ENCODE peak calls at places on chromosome 21, in nine cellular contexts. One of them, this sample, is unnamed. For H3K27me3 and H3K4me1, the result is how much of the 10 kb centered on the place peaks cover.

GRCh38 chr21:33425825-33426224 is 22.6 kb downstream of the IFNGR2 start:
- DNase-seq in cardiac muscle cell: no peak
- DNase-seq in CD8-positive, alpha-beta T cell: no peak
- DNase-seq in breast epithelium: peak
- DNase-seq in PC-3: peak
- DNase-seq in Karpas-422: no peak
- DNase-seq in neuronal stem cell: no peak
- DNase-seq in upper lobe of left lung: no peak
- DNase-seq in heart right ventricle: no peak
- DNase-seq in this sample: peak

GRCh38 chr21:35575280-35575915 is 484.9 kb downstream of the SETD4 start:
- DNase-seq in cardiac muscle cell: no peak
- DNase-seq in CD8-positive, alpha-beta T cell: no peak
- DNase-seq in breast epithelium: no peak
- DNase-seq in PC-3: no peak
- DNase-seq in Karpas-422: no peak
- DNase-seq in neuronal stem cell: no peak
- DNase-seq in upper lobe of left lung: no peak
- DNase-seq in heart right ventricle: no peak
- DNase-seq in this sample: no peak

GRCh38 chr21:35046880-35047229 is 2.2 kb downstream of the RUNX1 start:
- DNase-seq in cardiac muscle cell: no peak
- DNase-seq in CD8-positive, alpha-beta T cell: no peak
- DNase-seq in breast epithelium: no peak
- DNase-seq in PC-3: no peak
- DNase-seq in Karpas-422: no peak
- DNase-seq in neuronal stem cell: no peak
- DNase-seq in upper lobe of left lung: no peak
- DNase-seq in heart right ventricle: peak
- DNase-seq in this sample: no peak

GRCh38 chr21:43268804-43269186 is 100.0 kb downstream of the CRYAA start:
- DNase-seq in cardiac muscle cell: no peak
- DNase-seq in CD8-positive, alpha-beta T cell: no peak
- DNase-seq in breast epithelium: no peak
- DNase-seq in PC-3: no peak
- DNase-seq in Karpas-422: no peak
- DNase-seq in neuronal stem cell: no peak
- DNase-seq in upper lobe of left lung: peak
- DNase-seq in heart right ventricle: no peak
- DNase-seq in this sample: no peak

GRCh38 chr21:41615613-41616012 is 107.7 kb upstream of the TMPRSS2 start:
- DNase-seq in cardiac muscle cell: peak
- DNase-seq in CD8-positive, alpha-beta T cell: no peak
- DNase-seq in breast epithelium: no peak
- DNase-seq in PC-3: peak
- DNase-seq in Karpas-422: no peak
- DNase-seq in neuronal stem cell: no peak
- DNase-seq in upper lobe of left lung: no peak
- DNase-seq in heart right ventricle: no peak
- DNase-seq in this sample: no peak

GRCh38 chr21:16239659-16240265 is 510.0 kb downstream of the USP25 start:
- DNase-seq in cardiac muscle cell: no peak
- DNase-seq in CD8-positive, alpha-beta T cell: no peak
- DNase-seq in breast epithelium: no peak
- DNase-seq in PC-3: peak
- DNase-seq in Karpas-422: no peak
- DNase-seq in neuronal stem cell: no peak
- DNase-seq in upper lobe of left lung: no peak
- DNase-seq in heart right ventricle: no peak
- DNase-seq in this sample: no peak

GRCh38 chr21:21688877-21689276 is 690.7 kb downstream of the NCAM2 start:
- DNase-seq in cardiac muscle cell: peak
- DNase-seq in CD8-positive, alpha-beta T cell: no peak
- DNase-seq in breast epithelium: no peak
- DNase-seq in PC-3: peak
- DNase-seq in Karpas-422: no peak
- DNase-seq in neuronal stem cell: peak
- DNase-seq in upper lobe of left lung: no peak
- DNase-seq in heart right ventricle: peak
- DNase-seq in this sample: no peak

GRCh38 chr21:35163381-35163780 is 114.3 kb upstream of the RUNX1 start:
- DNase-seq in cardiac muscle cell: peak
- DNase-seq in CD8-positive, alpha-beta T cell: no peak
- DNase-seq in breast epithelium: no peak
- DNase-seq in PC-3: peak
- DNase-seq in Karpas-422: no peak
- DNase-seq in neuronal stem cell: no peak
- DNase-seq in upper lobe of left lung: no peak
- DNase-seq in heart right ventricle: no peak
- DNase-seq in this sample: no peak

GRCh38 chr21:38989745-38990423 is 184.2 kb downstream of the ETS2 start:
- DNase-seq in cardiac muscle cell: peak
- DNase-seq in CD8-positive, alpha-beta T cell: no peak
- DNase-seq in breast epithelium: no peak
- DNase-seq in PC-3: peak
- DNase-seq in Karpas-422: no peak
- DNase-seq in neuronal stem cell: peak
- DNase-seq in upper lobe of left lung: no peak
- DNase-seq in heart right ventricle: no peak
- DNase-seq in this sample: no peak

GRCh38 chr21:38989097-38989744 is 183.5 kb downstream of the ETS2 start:
- DNase-seq in cardiac muscle cell: no peak
- DNase-seq in CD8-positive, alpha-beta T cell: no peak
- DNase-seq in breast epithelium: no peak
- DNase-seq in PC-3: no peak
- DNase-seq in Karpas-422: no peak
- DNase-seq in neuronal stem cell: no peak
- DNase-seq in upper lobe of left lung: no peak
- DNase-seq in heart right ventricle: no peak
- DNase-seq in this sample: no peak

GRCh38 chr21:38992737-38993136 is 187.0 kb downstream of the ETS2 start:
- DNase-seq in cardiac muscle cell: peak
- DNase-seq in CD8-positive, alpha-beta T cell: no peak
- DNase-seq in breast epithelium: no peak
- DNase-seq in PC-3: no peak
- DNase-seq in Karpas-422: no peak
- DNase-seq in neuronal stem cell: no peak
- DNase-seq in upper lobe of left lung: no peak
- DNase-seq in heart right ventricle: no peak
- DNase-seq in this sample: no peak

GRCh38 chr21:38988211-38989096 is 182.7 kb downstream of the ETS2 start:
- DNase-seq in cardiac muscle cell: no peak
- DNase-seq in CD8-positive, alpha-beta T cell: no peak
- DNase-seq in breast epithelium: no peak
- DNase-seq in PC-3: no peak
- DNase-seq in Karpas-422: no peak
- DNase-seq in neuronal stem cell: no peak
- DNase-seq in upper lobe of left lung: no peak
- DNase-seq in heart right ventricle: no peak
- DNase-seq in this sample: no peak

DNA sequence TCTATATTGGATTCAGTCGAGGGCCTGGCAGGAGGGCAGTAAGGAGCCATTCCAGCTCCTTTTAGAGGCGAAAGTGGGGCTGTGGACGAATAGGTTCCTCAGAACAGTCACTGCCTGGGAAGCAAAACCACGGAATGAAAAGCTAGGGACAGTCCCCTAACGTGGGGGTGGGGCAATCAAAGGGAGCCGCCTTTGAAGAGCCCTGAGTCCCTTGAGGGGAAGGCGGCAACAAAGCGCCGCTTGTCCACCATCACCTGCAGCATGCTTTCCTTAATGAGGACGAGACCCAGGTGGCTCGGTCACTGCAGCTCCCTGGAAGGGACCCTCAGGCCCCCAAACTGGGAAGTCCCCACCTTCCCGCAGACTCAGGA is 184.7 kb downstream of the ETS2 start:
- DNase-seq in cardiac muscle cell: no peak
- DNase-seq in CD8-positive, alpha-beta T cell: no peak
- DNase-seq in breast epithelium: no peak
- DNase-seq in PC-3: no peak
- DNase-seq in Karpas-422: no peak
- DNase-seq in neuronal stem cell: no peak
- DNase-seq in upper lobe of left lung: no peak
- DNase-seq in heart right ventricle: no peak
- DNase-seq in this sample: no peak
- H3K4me3 ChIP-seq in cardiac muscle cell: no peak
- H3K4me3 ChIP-seq in CD8-positive, alpha-beta T cell: no peak
- H3K4me3 ChIP-seq in breast epithelium: no peak
- H3K4me3 ChIP-seq in PC-3: peak
- H3K4me3 ChIP-seq in Karpas-422: no peak
- H3K4me3 ChIP-seq in neuronal stem cell: no peak
- H3K4me3 ChIP-seq in upper lobe of left lung: no peak
- H3K4me3 ChIP-seq in heart right ventricle: no peak
- H3K4me3 ChIP-seq in this sample: no peak

GRCh38 chr21:27156666-27157065 is 189.8 kb upstream of the ADAMTS5 start:
- DNase-seq in cardiac muscle cell: no peak
- DNase-seq in CD8-positive, alpha-beta T cell: no peak
- DNase-seq in breast epithelium: no peak
- DNase-seq in PC-3: no peak
- DNase-seq in Karpas-422: no peak
- DNase-seq in neuronal stem cell: no peak
- DNase-seq in upper lobe of left lung: no peak
- DNase-seq in heart right ventricle: no peak
- DNase-seq in this sample: no peak

GRCh38 chr21:27154451-27155129 is 187.7 kb upstream of the ADAMTS5 start:
- DNase-seq in cardiac muscle cell: peak
- DNase-seq in CD8-positive, alpha-beta T cell: no peak
- DNase-seq in breast epithelium: no peak
- DNase-seq in PC-3: no peak
- DNase-seq in Karpas-422: no peak
- DNase-seq in neuronal stem cell: no peak
- DNase-seq in upper lobe of left lung: no peak
- DNase-seq in heart right ventricle: no peak
- DNase-seq in this sample: no peak

GRCh38 chr21:27155130-27155500 is 188.2 kb upstream of the ADAMTS5 start:
- DNase-seq in cardiac muscle cell: no peak
- DNase-seq in CD8-positive, alpha-beta T cell: no peak
- DNase-seq in breast epithelium: no peak
- DNase-seq in PC-3: no peak
- DNase-seq in Karpas-422: no peak
- DNase-seq in neuronal stem cell: no peak
- DNase-seq in upper lobe of left lung: no peak
- DNase-seq in heart right ventricle: no peak
- DNase-seq in this sample: no peak

GRCh38 chr21:27158967-27159366 is 192.1 kb upstream of the ADAMTS5 start:
- DNase-seq in cardiac muscle cell: no peak
- DNase-seq in CD8-positive, alpha-beta T cell: no peak
- DNase-seq in breast epithelium: no peak
- DNase-seq in PC-3: no peak
- DNase-seq in Karpas-422: no peak
- DNase-seq in neuronal stem cell: no peak
- DNase-seq in upper lobe of left lung: no peak
- DNase-seq in heart right ventricle: no peak
- DNase-seq in this sample: no peak

DNA sequence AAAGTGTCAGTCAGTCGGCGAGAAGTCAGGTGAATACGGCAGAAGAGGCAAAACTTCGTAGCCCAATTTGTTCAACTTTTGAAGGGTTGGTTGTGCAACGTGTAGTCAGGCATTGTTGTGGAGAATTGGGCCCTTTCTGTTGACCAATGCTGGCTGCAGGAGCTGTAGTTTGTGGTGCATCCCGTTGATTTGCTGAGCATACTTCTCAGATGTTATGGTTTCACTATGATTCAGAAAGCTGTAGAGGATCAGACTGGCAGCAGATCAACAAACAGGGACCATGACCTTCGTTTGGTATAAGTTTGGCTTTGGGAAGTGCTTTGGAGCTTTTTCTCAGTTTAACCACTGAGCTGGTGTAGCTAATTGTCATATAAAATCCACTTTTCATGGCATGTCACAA is 190.2 kb upstream of the ADAMTS5 start:
- DNase-seq in cardiac muscle cell: no peak
- DNase-seq in CD8-positive, alpha-beta T cell: no peak
- DNase-seq in breast epithelium: no peak
- DNase-seq in PC-3: no peak
- DNase-seq in Karpas-422: no peak
- DNase-seq in neuronal stem cell: no peak
- DNase-seq in upper lobe of left lung: no peak
- DNase-seq in heart right ventricle: no peak
- DNase-seq in this sample: no peak
- H3K27me3 ChIP-seq in cardiac muscle cell: under half
- H3K27me3 ChIP-seq in CD8-positive, alpha-beta T cell: under half
- H3K27me3 ChIP-seq in breast epithelium: under half
- H3K27me3 ChIP-seq in PC-3: under half
- H3K27me3 ChIP-seq in Karpas-422: under half
- H3K27me3 ChIP-seq in neuronal stem cell: under half
- H3K27me3 ChIP-seq in upper lobe of left lung: under half
- H3K27me3 ChIP-seq in heart right ventricle: under half
- H3K27me3 ChIP-seq in this sample: under half

DNA sequence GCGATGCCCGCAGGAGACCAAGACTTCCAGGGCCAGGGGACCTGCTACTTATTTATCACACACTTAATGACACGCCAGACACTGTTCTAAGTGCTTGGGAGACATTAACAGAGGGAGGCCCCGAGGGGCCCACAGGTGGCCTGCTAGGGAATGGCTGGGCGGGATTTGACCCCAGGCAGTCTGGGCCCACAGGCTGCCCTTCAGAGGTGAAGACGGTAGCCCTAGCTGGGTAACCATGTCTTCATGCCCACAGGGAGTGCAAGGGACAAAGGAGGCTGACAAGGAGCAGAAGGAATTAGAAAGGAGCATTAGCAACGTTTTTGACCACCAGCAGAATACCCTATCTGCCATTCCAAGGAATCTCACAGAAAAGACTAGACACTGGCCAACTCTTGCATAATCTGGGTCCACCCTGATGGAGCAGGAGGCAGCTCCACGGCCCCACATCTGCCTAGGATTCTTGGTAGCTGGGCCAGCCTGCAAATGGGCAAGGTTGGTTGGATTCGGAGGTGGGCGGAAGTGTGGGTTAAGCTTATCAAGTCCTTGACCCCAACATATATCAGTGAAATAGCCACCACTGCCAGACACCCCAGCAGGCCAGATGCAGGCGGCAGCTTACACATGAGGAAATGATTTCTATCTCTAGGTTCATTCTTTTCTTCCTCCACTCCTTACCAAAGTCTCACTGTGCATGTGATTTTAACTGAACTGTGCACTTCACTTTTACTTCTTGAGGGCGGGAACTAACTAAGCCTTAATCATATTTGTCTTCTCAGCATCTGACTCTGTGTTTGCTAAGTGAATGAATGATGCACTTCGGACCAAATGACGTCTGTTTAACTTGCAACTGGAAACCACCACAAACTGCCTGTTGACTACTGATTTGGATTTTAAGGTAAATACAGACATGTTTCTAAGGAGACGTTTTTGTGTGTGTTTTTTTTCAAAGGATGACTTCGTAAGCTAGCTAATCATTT is 3.4 kb upstream of the ETS2 start:
- DNase-seq in cardiac muscle cell: no peak
- DNase-seq in CD8-positive, alpha-beta T cell: no peak
- DNase-seq in breast epithelium: no peak
- DNase-seq in PC-3: peak
- DNase-seq in Karpas-422: no peak
- DNase-seq in neuronal stem cell: no peak
- DNase-seq in upper lobe of left lung: no peak
- DNase-seq in heart right ventricle: no peak
- DNase-seq in this sample: peak
- H3K4me1 ChIP-seq in cardiac muscle cell: under half
- H3K4me1 ChIP-seq in CD8-positive, alpha-beta T cell: under half
- H3K4me1 ChIP-seq in breast epithelium: under half
- H3K4me1 ChIP-seq in PC-3: half or more
- H3K4me1 ChIP-seq in Karpas-422: under half
- H3K4me1 ChIP-seq in neuronal stem cell: under half
- H3K4me1 ChIP-seq in upper lobe of left lung: under half
- H3K4me1 ChIP-seq in heart right ventricle: under half
- H3K4me1 ChIP-seq in this sample: under half

DNA sequence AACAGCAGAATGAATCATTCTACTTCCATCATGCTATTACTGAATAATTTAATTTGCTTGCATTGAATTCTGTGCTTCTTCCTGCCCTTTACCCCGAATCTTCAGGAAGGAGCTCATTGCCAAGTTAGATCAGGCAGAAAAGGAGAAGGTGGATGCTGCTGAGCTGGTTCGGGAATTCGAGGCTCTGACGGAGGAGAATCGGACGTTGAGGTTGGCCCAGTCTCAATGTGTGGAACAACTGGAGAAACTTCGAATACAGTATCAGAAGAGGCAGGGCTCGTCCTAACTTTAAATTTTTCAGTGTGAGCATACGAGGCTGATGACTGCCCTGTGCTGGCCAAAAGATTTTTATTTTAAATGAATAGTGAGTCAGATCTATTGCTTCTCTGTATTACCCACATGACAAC is 44.2 kb downstream of the MAP3K7CL start:
- DNase-seq in cardiac muscle cell: peak
- DNase-seq in CD8-positive, alpha-beta T cell: no peak
- DNase-seq in breast epithelium: no peak
- DNase-seq in PC-3: peak
- DNase-seq in Karpas-422: no peak
- DNase-seq in neuronal stem cell: no peak
- DNase-seq in upper lobe of left lung: no peak
- DNase-seq in heart right ventricle: no peak
- DNase-seq in this sample: no peak
- H3K4me3 ChIP-seq in cardiac muscle cell: no peak
- H3K4me3 ChIP-seq in CD8-positive, alpha-beta T cell: no peak
- H3K4me3 ChIP-seq in breast epithelium: no peak
- H3K4me3 ChIP-seq in PC-3: peak
- H3K4me3 ChIP-seq in Karpas-422: no peak
- H3K4me3 ChIP-seq in neuronal stem cell: no peak
- H3K4me3 ChIP-seq in upper lobe of left lung: no peak
- H3K4me3 ChIP-seq in heart right ventricle: no peak
- H3K4me3 ChIP-seq in this sample: no peak

This sample was measured in small intestine.